ENCODE peak calls at places on chromosomes 3 and 15, in five cellular contexts. T is endothelial cell of umbilical vein, N is heart right ventricle, O is K562, U is astrocyte. Z is an unnamed sample.

GRCh38 chr15:74196175-74196574 is 6.4 kb downstream of the STRA6 start:
- DNase-seq in O (no peak), N (peak), T (no peak), U (peak), Z (peak)

GRCh38 chr15:28974142-28974541 is 88.4 kb downstream of the APBA2 start:
- DNase-seq in T (no peak), O (no peak), U (no peak), N (no peak), Z (no peak)

GRCh38 chr3:135328036-135328435 is 533.0 kb downstream of the EPHB1 start:
- DNase-seq in T (no peak), N (no peak), O (no peak), U (no peak), Z (no peak)

GRCh38 chr3:110414851-110415250 is 656.8 kb upstream of the NECTIN3 start:
- DNase-seq in T (peak), U (peak), O (no peak), N (no peak), Z (peak)

GRCh38 chr15:89317188-89317720 is 17.4 kb downstream of the POLG start:
- DNase-seq in T (peak), O (no peak), N (no peak), U (no peak), Z (no peak)

GRCh38 chr3:196135693-196136639 is 54.1 kb upstream of the TFRC start:
- DNase-seq in O (no peak), T (peak), N (no peak), U (no peak), Z (no peak)

GRCh38 chr3:177451940-177452484 is 254.7 kb upstream of the TBL1XR1 start:
- DNase-seq in U (peak), N (no peak), O (no peak), T (peak), Z (peak)

GRCh38 chr3:142645236-142645793 is 49.1 kb downstream of the PLS1 start:
- DNase-seq in N (no peak), O (no peak), U (peak), T (peak), Z (peak)

GRCh38 chr3:128198313-128198712 is 45.0 kb downstream of the EEFSEC start:
- DNase-seq in U (no peak), N (no peak), O (no peak), T (no peak), Z (no peak)

GRCh38 chr15:51004103-51004536 is 90.6 kb downstream of the TNFAIP8L3 start:
- DNase-seq in T (no peak), O (peak), N (no peak), U (peak), Z (no peak)

GRCh38 chr15:40055576-40056293 is 16.8 kb upstream of the SRP14 start:
- DNase-seq in N (peak), O (no peak), U (no peak), T (no peak), Z (no peak)

GRCh38 chr3:193301441-193301840 is 60.4 kb downstream of the PLAAT1 start:
- DNase-seq in N (no peak), T (peak), O (no peak), U (peak), Z (no peak)

GRCh38 chr3:127174715-127175140 is 18.2 kb upstream of the PRR23E start:
- DNase-seq in T (no peak), U (no peak), N (no peak), O (no peak), Z (no peak)

GRCh38 chr3:129829640-129830039 is 63.9 kb downstream of the TMCC1 start:
- DNase-seq in O (no peak), U (peak), T (peak), N (no peak), Z (peak)

GRCh38 chr3:159128628-159129027 is 326.8 kb downstream of the MFSD1 start:
- DNase-seq in T (peak), O (no peak), U (peak), N (no peak), Z (no peak)

GRCh38 chr3:126573492-126574117 is 14.9 kb upstream of the C3orf22 start:
- DNase-seq in O (peak), T (no peak), U (no peak), N (no peak), Z (no peak)

GRCh38 chr15:92617197-92618037 is 38.2 kb downstream of the FAM174B start:
- DNase-seq in O (peak), N (peak), T (peak), U (peak), Z (no peak)

GRCh38 chr3:148008591-148008990 is 599.4 kb downstream of the ZIC1 start:
- DNase-seq in U (no peak), O (no peak), N (no peak), T (no peak), Z (no peak)

GRCh38 chr3:80890571-80890970 is 870.9 kb downstream of the GBE1 start:
- DNase-seq in U (no peak), T (no peak), N (no peak), O (no peak), Z (no peak)

GRCh38 chr3:5022966-5023776 is 43.9 kb downstream of the BHLHE40 start:
- DNase-seq in T (peak), O (peak), U (peak), N (no peak), Z (peak)

GRCh38 chr3:171374260-171374659 is 85.9 kb downstream of the TNIK start:
- DNase-seq in O (no peak), N (no peak), T (peak), U (peak), Z (no peak)

GRCh38 chr15:94196536-94196935 is 34.8 kb upstream of the MCTP2 start:
- DNase-seq in U (no peak), T (no peak), N (no peak), O (no peak), Z (no peak)

GRCh38 chr15:85730001-85730820 is 64.5 kb downstream of the KLHL25 start:
- DNase-seq in U (peak), N (no peak), T (peak), O (peak), Z (peak)

GRCh38 chr3:164023480-164023879 is 1054.8 kb downstream of the SI start:
- DNase-seq in N (no peak), O (no peak), U (no peak), T (no peak), Z (no peak)

GRCh38 chr15:74315626-74316025 is 51.8 kb downstream of the CYP11A1 start:
- DNase-seq in N (no peak), O (peak), T (no peak), U (no peak), Z (no peak)

GRCh38 chr15:44727462-44728231 is 8.7 kb upstream of the TRIM69 start:
- DNase-seq in N (no peak), O (no peak), T (no peak), U (no peak), Z (no peak)

GRCh38 chr3:143274291-143274690 is 154.7 kb downstream of the CHST2 start:
- DNase-seq in U (no peak), T (no peak), N (no peak), O (no peak), Z (no peak)

GRCh38 chr15:84889991-84890669 is 5.7 kb downstream of the SLC28A1 start:
- DNase-seq in O (no peak), U (no peak), T (no peak), N (no peak), Z (no peak)

GRCh38 chr15:61228025-61228901 is 839 bp downstream of the RORA start:
- DNase-seq in O (no peak), N (peak), U (peak), T (no peak), Z (peak)

GRCh38 chr3:165643433-165643824 is 193.8 kb downstream of the BCHE start:
- DNase-seq in N (no peak), T (no peak), O (no peak), U (peak), Z (no peak)

GRCh38 chr3:5304789-5305680 is 117.5 kb downstream of the EDEM1 start:
- DNase-seq in O (peak), U (no peak), N (no peak), T (peak), Z (peak)

GRCh38 chr15:36936652-36937051 is 163.7 kb downstream of the MEIS2 start:
- DNase-seq in N (no peak), T (no peak), O (no peak), U (peak), Z (no peak)

GRCh38 chr3:69107841-69108240 is 14.6 kb downstream of the LMOD3 start:
- DNase-seq in N (no peak), U (no peak), O (no peak), T (no peak), Z (peak)

GRCh38 chr3:39433642-39434041 is 27.1 kb downstream of the RPSA start:
- DNase-seq in U (peak), O (no peak), N (no peak), T (peak), Z (no peak)

GRCh38 chr3:120446891-120447668 is 3.7 kb downstream of the FSTL1 start:
- DNase-seq in O (no peak), T (no peak), N (no peak), U (no peak), Z (no peak)
- H3K27ac ChIP-seq in O (no peak), T (no peak), N (peak), U (no peak), Z (no peak)

GRCh38 chr15:33116218-33116617 is 78.3 kb downstream of the FMN1 start:
- DNase-seq in O (no peak), N (no peak), U (no peak), T (no peak), Z (peak)
- H3K27ac ChIP-seq in O (no peak), N (no peak), U (no peak), T (no peak), Z (no peak)

GRCh38 chr3:61948699-61949305 is 387.4 kb downstream of the PTPRG start:
- DNase-seq in T (no peak), U (no peak), N (no peak), O (no peak), Z (no peak)
- H3K27ac ChIP-seq in T (no peak), U (no peak), N (no peak), O (no peak), Z (no peak)

GRCh38 chr15:101127503-101128076 is 124.3 kb downstream of the CHSY1 start:
- DNase-seq in N (peak), T (peak), U (peak), O (no peak), Z (peak)

GRCh38 chr15:101128696-101129095 is 123.2 kb downstream of the CHSY1 start:
- DNase-seq in T (no peak), O (no peak), U (no peak), N (no peak), Z (peak)

GRCh38 chr15:101126618-101127502 is 125.0 kb downstream of the CHSY1 start:
- DNase-seq in U (peak), N (no peak), T (no peak), O (no peak), Z (peak)

GRCh38 chr15:101129851-101130250 is 122.0 kb downstream of the CHSY1 start:
- DNase-seq in T (no peak), N (no peak), U (no peak), O (no peak), Z (no peak)

DNA sequence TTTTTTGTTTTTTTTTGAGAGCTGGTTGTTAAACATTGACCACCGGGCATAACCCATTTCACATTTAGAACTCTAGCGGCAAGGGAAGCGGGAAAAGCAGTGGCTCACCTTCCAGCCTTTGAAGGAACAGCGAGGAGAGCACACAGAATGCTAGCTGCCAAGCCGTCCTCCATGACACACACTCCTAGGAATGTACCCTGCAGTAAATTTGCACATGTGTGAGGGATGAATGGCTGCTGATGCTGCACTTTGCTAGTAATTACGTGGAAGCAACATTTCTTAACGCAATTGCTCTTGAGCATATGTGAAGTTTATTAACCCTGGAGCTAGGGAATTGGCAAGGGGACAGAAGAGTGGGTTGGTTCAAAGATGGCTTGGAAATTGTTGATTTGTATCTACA is 123.7 kb downstream of the CHSY1 start:
- DNase-seq in U (peak), N (no peak), O (no peak), T (peak), Z (peak)
- H3K27ac ChIP-seq in U (peak), N (peak), O (no peak), T (peak), Z (peak)

GRCh38 chr15:66849746-66850077 is 147.7 kb downstream of the SMAD6 start:
- DNase-seq in N (no peak), U (no peak), T (no peak), O (no peak), Z (no peak)

GRCh38 chr15:66849393-66849745 is 147.3 kb downstream of the SMAD6 start:
- DNase-seq in T (no peak), U (no peak), N (no peak), O (no peak), Z (no peak)

GRCh38 chr15:66852064-66852905 is 150.2 kb downstream of the SMAD6 start:
- DNase-seq in O (no peak), N (no peak), U (no peak), T (no peak), Z (no peak)

GRCh38 chr15:66850078-66850991 is 148.3 kb downstream of the SMAD6 start:
- DNase-seq in T (peak), O (peak), U (no peak), N (peak), Z (no peak)

DNA sequence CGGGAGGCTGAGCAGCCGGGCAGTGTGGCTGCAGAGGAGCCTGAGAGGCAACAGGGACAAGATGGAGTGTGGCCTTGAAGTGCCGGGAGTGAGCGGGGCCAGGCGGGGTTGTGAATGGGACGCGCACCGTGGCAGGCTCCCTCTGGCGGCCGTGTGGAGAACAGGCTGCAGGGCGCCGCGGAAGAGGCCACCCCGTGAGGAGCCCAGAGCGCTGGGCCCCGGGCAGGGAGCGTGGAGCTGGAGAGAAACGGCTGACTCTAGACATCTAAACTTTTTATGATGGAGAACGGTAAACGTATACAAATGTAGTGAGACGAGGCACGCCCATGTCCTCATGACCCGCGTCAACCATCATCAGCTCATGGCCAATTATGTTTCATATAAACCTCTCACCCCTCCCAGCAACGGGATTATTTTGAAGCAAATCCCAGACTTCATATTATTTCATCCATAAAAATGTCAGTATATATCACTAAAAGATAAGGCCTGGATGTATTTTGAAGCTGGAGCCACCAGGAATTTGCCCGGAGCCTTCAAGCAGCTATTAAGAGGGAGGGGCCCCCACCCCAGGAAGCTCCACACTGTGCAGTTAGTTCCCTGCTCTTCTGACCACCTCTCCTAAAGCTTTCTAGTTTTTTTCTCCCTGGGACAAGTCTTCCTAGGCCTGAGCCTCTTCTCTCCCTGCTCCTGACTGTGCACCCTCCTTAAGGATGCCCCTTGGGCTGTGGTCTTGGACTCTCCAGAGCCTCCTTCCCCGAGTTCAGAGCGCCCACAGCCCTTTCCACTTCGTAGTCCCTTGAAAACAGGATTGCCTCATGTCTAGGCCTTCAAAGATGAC is 149.4 kb downstream of the SMAD6 start:
- DNase-seq in N (peak), O (peak), T (peak), U (no peak), Z (peak)
- H3K27ac ChIP-seq in N (peak), O (no peak), T (no peak), U (no peak), Z (no peak)

DNA sequence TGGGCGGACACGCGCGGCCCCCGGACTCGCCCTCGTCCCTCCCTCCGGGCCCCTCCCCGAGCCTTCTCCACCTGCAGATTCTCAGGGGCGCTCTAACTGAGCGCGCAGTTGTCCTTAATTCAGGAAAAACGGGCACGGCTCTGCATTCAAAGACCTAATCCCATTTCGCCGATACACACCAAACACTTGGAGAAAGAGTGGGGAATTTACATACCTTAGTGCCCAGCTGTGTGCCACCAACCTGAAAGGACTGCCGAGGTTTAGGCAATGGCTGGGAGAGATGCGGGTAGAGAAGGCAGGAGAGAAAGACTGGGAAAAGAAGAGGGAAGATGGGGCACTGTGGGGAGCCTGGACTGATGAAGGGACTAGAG is 21.8 kb downstream of the IGDCC3 start:
- DNase-seq in T (no peak), U (no peak), O (no peak), N (no peak), Z (no peak)
- H3K27ac ChIP-seq in T (no peak), U (no peak), O (no peak), N (no peak), Z (no peak)

Z was measured in A673.